ENCODE peak calls at places on chromosomes 13 and 19, in nine cellular contexts. Q is cerebellar nuclear complex; U is SJSA1; C is midbrain; V is T-helper 2 cell treated with Interferon-gamma antibody and Interleukin-4, amounts not matched to agents 5 μg/mL and 100 μg/mL, for 36 hours; T is osteocyte; M is endodermal cell; O is AG04450; X is activated CD4-positive, alpha-beta T cell treated with anti-CD3 and anti-CD28 coated beads, Interleukin-2, amount 50 U/mL, for 48 hours. K is an unnamed sample.
A peak's percentile ranks its signal among the peaks of the same experiment; 100 is the strongest.

GRCh38 chr19:1521636-1522035 is 2.2 kb upstream of the PLK5 start:
- DNase-seq in M (no peak), T (no peak), V (no peak), Q (peak; percentile 80), X (no peak), C (peak; percentile 79), O (no peak), U (no peak), K (no peak)

GRCh38 chr19:44512326-44513298 is 12.3 kb upstream of the ZNF180 start:
- DNase-seq in V (no peak), O (peak; percentile 34), T (no peak), X (peak; percentile 39), M (peak; percentile 94), Q (no peak), U (peak; percentile 41), C (no peak), K (no peak)

GRCh38 chr13:80341771-80342271 is 895 bp upstream of the SPRY2 start:
- DNase-seq in U (no peak), V (no peak), C (peak; percentile 74), X (no peak), T (no peak), O (no peak), Q (no peak), M (peak; percentile 87), K (peak; percentile 8)

GRCh38 chr19:34253711-34254551 is 423 bp upstream of the GARRE1 start:
- DNase-seq in T (peak; percentile 91), Q (peak; percentile 56), M (peak; percentile 96), X (no peak), V (peak; percentile 84), C (peak; percentile 85), U (peak; percentile 62), O (no peak), K (peak; percentile 86)

GRCh38 chr19:1087813-1088418 is 7.3 kb downstream of the POLR2E start:
- DNase-seq in V (no peak), M (no peak), Q (no peak), O (no peak), C (peak; percentile 24), X (no peak), U (no peak), T (no peak), K (peak; percentile 71)

GRCh38 chr13:101618440-101619187 is 166.1 kb downstream of the ITGBL1 start:
- DNase-seq in T (no peak), V (no peak), O (no peak), Q (no peak), C (no peak), X (no peak), U (no peak), M (no peak), K (no peak)

GRCh38 chr13:94641432-94641941 is 39.8 kb downstream of the GPR180 start:
- DNase-seq in X (no peak), O (peak; percentile 67), T (no peak), C (no peak), V (no peak), Q (no peak), U (peak; percentile 20), M (no peak), K (no peak)

GRCh38 chr13:55361141-55361540 is 1779.6 kb upstream of the PRR20A start:
- DNase-seq in C (no peak), T (no peak), X (no peak), Q (no peak), V (no peak), M (no peak), U (no peak), O (no peak), K (no peak)

GRCh38 chr19:35555301-35556005 is 8.0 kb downstream of the ATP4A start:
- DNase-seq in T (no peak), O (no peak), U (peak; percentile 13), X (no peak), M (peak; percentile 89), V (no peak), C (no peak), Q (no peak), K (no peak)

GRCh38 chr13:67048793-67049150 is 181.4 kb downstream of the PCDH9 start:
- DNase-seq in V (no peak), X (no peak), Q (no peak), C (no peak), T (no peak), U (no peak), M (no peak), O (peak; percentile 43), K (no peak)

GRCh38 chr13:50200988-50201387 is 185.7 kb downstream of the KCNRG start:
- DNase-seq in C (no peak), U (no peak), O (no peak), X (no peak), T (no peak), M (no peak), V (no peak), Q (no peak), K (no peak)

GRCh38 chr13:44011036-44011435 is 131.3 kb downstream of the LACC1 start:
- DNase-seq in T (no peak), U (no peak), C (no peak), Q (no peak), M (no peak), X (no peak), O (no peak), V (no peak), K (no peak)

GRCh38 chr19:788821-789472 is 8.3 kb upstream of the PTBP1 start:
- DNase-seq in T (no peak), U (no peak), M (peak; percentile 82), C (no peak), X (no peak), O (no peak), Q (no peak), V (no peak), K (no peak)

GRCh38 chr19:29831041-29831548 is 19.3 kb downstream of the CCNE1 start:
- DNase-seq in T (no peak), U (no peak), C (no peak), M (peak; percentile 57), V (peak; percentile 62), Q (no peak), O (no peak), X (peak; percentile 43), K (no peak)

GRCh38 chr19:38841180-38841766 is 8.5 kb downstream of the HNRNPL start:
- DNase-seq in O (no peak), X (no peak), C (no peak), T (no peak), U (no peak), V (no peak), Q (no peak), M (no peak), K (no peak)

GRCh38 chr13:62551588-62551987 is 1135.9 kb upstream of the PCDH20 start:
- DNase-seq in T (no peak), O (no peak), Q (no peak), U (no peak), M (no peak), V (no peak), X (no peak), C (no peak), K (no peak)

GRCh38 chr19:48645652-48646191 is at the start of gene CA11:
- DNase-seq in Q (no peak), O (no peak), V (no peak), U (no peak), C (peak; percentile 56), X (no peak), M (peak; percentile 83), T (no peak), K (no peak)

GRCh38 chr19:29956855-29957254 is 14.8 kb downstream of the URI1 start:
- DNase-seq in O (no peak), M (no peak), T (no peak), Q (no peak), C (no peak), X (no peak), U (no peak), V (no peak), K (no peak)

GRCh38 chr13:61410669-61411297 is 4.9 kb downstream of the PCDH20 start:
- DNase-seq in U (no peak), M (no peak), Q (no peak), O (no peak), T (no peak), V (no peak), C (peak; percentile 29), X (no peak), K (no peak)

GRCh38 chr13:42355118-42355840 is 83.3 kb downstream of the AKAP11 start:
- DNase-seq in Q (no peak), M (no peak), O (no peak), U (no peak), T (no peak), V (peak; percentile 67), C (no peak), X (peak; percentile 59), K (no peak)

GRCh38 chr13:79918620-79919019 is 422.3 kb downstream of the SPRY2 start:
- DNase-seq in M (no peak), Q (no peak), U (no peak), T (no peak), O (no peak), V (no peak), X (no peak), C (no peak), K (no peak)

GRCh38 chr13:27035892-27036235 is 135.7 kb downstream of the USP12 start:
- DNase-seq in X (no peak), M (no peak), T (peak; percentile 68), Q (no peak), U (no peak), C (no peak), V (no peak), O (no peak), K (no peak)

GRCh38 chr13:30730526-30730925 is 4.8 kb upstream of the ALOX5AP start:
- DNase-seq in U (no peak), O (no peak), M (peak; percentile 65), C (no peak), V (no peak), T (no peak), X (no peak), Q (no peak), K (no peak)

GRCh38 chr13:64855506-64855905 is 2374.6 kb downstream of the PCDH9 start:
- DNase-seq in V (no peak), X (no peak), O (no peak), M (no peak), T (no peak), U (no peak), C (no peak), Q (no peak), K (no peak)

GRCh38 chr19:42311612-42312160 is 1.4 kb upstream of the TMEM145 start:
- DNase-seq in V (no peak), T (no peak), O (no peak), Q (no peak), M (peak; percentile 69), X (no peak), C (no peak), U (no peak), K (no peak)

GRCh38 chr13:51639171-51639570 is 54.9 kb downstream of the WDFY2 start:
- DNase-seq in T (no peak), V (no peak), C (no peak), M (no peak), O (no peak), X (no peak), U (peak; percentile 38), Q (no peak), K (no peak)

GRCh38 chr13:36745436-36745835 is 71.6 kb downstream of the SERTM1 start:
- DNase-seq in M (no peak), O (no peak), C (no peak), V (no peak), Q (no peak), X (no peak), T (no peak), U (no peak), K (no peak)

K was measured in naive B cell.